ENCODE peak calls at places on chromosomes 3 and 15, in four cellular contexts. B, G, P and V are unnamed samples. For H3K4me1, the result is how much of the 10 kb centered on the place peaks cover.

GRCh38 chr3:13188975-13189374 is 115.7 kb upstream of the IQSEC1 start:
- DNase-seq in B (no peak), G (no peak), P (no peak), V (no peak)

GRCh38 chr3:43499256-43499655 is 122.6 kb downstream of the ANO10 start:
- DNase-seq in B (no peak), G (no peak), P (no peak), V (peak)

GRCh38 chr15:76206325-76206976 is 104.8 kb downstream of the ETFA start:
- DNase-seq in B (no peak), G (no peak), P (no peak), V (peak)

GRCh38 chr3:43012189-43012588 is 33.1 kb downstream of the GASK1A start:
- DNase-seq in B (no peak), G (no peak), P (no peak), V (no peak)

GRCh38 chr3:71724584-71725278 is 471 bp downstream of the EIF4E3 start:
- DNase-seq in B (peak), G (no peak), P (no peak), V (no peak)

GRCh38 chr3:80014576-80014975 is 246.8 kb upstream of the ROBO1 start:
- DNase-seq in B (no peak), G (no peak), P (no peak), V (no peak)

GRCh38 chr3:48361928-48362327 is 10.1 kb upstream of the FBXW12 start:
- DNase-seq in B (no peak), G (no peak), P (no peak), V (no peak)

GRCh38 chr3:62319570-62320243 is 53.6 kb downstream of the FEZF2 start:
- DNase-seq in B (no peak), G (no peak), P (no peak), V (no peak)

GRCh38 chr3:62193586-62194345 is 179.6 kb downstream of the FEZF2 start:
- DNase-seq in B (no peak), G (no peak), P (no peak), V (no peak)

GRCh38 chr3:81289676-81290075 is 471.8 kb downstream of the GBE1 start:
- DNase-seq in B (no peak), G (no peak), P (no peak), V (peak)

GRCh38 chr3:43692971-43693370 is 2.2 kb downstream of the ABHD5 start:
- DNase-seq in B (no peak), G (no peak), P (no peak), V (no peak)

GRCh38 chr3:176919836-176920760 is 277.2 kb downstream of the TBL1XR1 start:
- DNase-seq in B (no peak), G (peak), P (no peak), V (peak)

GRCh38 chr3:71087109-71088018 is 496.2 kb downstream of the FOXP1 start:
- DNase-seq in B (no peak), G (peak), P (no peak), V (peak)

GRCh38 chr3:26621891-26622633 is 510 bp upstream of the LRRC3B start:
- DNase-seq in B (no peak), G (no peak), P (no peak), V (no peak)

GRCh38 chr3:170387952-170388351 is 30.4 kb downstream of the SKIL start:
- DNase-seq in B (no peak), G (no peak), P (no peak), V (no peak)

GRCh38 chr15:64501396-64501716 is 41.0 kb downstream of the ZNF609 start:
- DNase-seq in B (no peak), G (no peak), P (no peak), V (no peak)

GRCh38 chr15:85702321-85703230 is 92.1 kb downstream of the KLHL25 start:
- DNase-seq in B (no peak), G (no peak), P (no peak), V (peak)

GRCh38 chr3:105755121-105755886 is 113.5 kb downstream of the CBLB start:
- DNase-seq in B (no peak), G (no peak), P (no peak), V (peak)

GRCh38 chr3:157523814-157524213 is 20.6 kb upstream of the VEPH1 start:
- DNase-seq in B (no peak), G (no peak), P (no peak), V (no peak)

GRCh38 chr3:96209703-96210102 is 604.7 kb upstream of the EPHA6 start:
- DNase-seq in B (no peak), G (no peak), P (no peak), V (no peak)

GRCh38 chr3:166484470-166484869 is 647.2 kb upstream of the BCHE start:
- DNase-seq in B (no peak), G (no peak), P (no peak), V (no peak)

GRCh38 chr15:66798426-66799061 is 96.5 kb downstream of the SMAD6 start:
- DNase-seq in B (no peak), G (no peak), P (no peak), V (peak)

GRCh38 chr15:101502572-101503295 is 13.2 kb upstream of the PCSK6 start:
- DNase-seq in B (no peak), G (no peak), P (no peak), V (no peak)

GRCh38 chr3:150699068-150699635 is 4.6 kb downstream of the ERICH6 start:
- DNase-seq in B (no peak), G (peak), P (no peak), V (peak)

GRCh38 chr3:47527952-47528718 is 14.6 kb upstream of the ELP6 start:
- DNase-seq in B (no peak), G (no peak), P (no peak), V (no peak)

GRCh38 chr15:89462198-89462912 is 34.0 kb downstream of the RHCG start:
- DNase-seq in B (no peak), G (peak), P (peak), V (no peak)

GRCh38 chr15:74209997-74210573 is 7.5 kb upstream of the STRA6 start:
- DNase-seq in B (no peak), G (no peak), P (no peak), V (peak)

GRCh38 chr3:123759311-123759710 is 124.8 kb downstream of the MYLK start:
- DNase-seq in B (no peak), G (no peak), P (no peak), V (no peak)
- H3K4me1 ChIP-seq in B (under half), G (half or more), P (under half), V (under half)

DNA sequence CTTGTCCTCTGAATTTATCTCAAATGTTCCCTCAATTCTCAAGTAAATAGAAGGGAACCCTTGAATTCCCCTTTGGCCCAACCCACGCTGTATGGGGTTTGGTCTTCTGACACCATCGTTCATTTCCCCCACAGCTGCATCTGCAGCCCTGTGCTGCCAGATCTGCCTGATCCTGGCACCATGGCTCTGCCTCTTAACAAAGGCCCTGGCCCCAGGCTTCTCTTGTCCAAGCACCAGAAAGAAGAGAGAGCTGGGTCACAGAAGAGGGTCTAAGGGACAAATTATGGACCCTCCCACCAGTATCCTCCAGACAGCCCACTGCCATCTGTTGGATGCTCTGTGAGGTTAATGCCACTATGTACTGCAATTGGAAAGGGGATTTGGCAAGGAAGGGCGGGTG is 1.8 kb downstream of the MAP1A start:
- DNase-seq in B (no peak), G (no peak), P (peak), V (no peak)
- TF ChIP-seq MYC in B (no peak), G (no peak), P (no peak), V (no peak)

DNA sequence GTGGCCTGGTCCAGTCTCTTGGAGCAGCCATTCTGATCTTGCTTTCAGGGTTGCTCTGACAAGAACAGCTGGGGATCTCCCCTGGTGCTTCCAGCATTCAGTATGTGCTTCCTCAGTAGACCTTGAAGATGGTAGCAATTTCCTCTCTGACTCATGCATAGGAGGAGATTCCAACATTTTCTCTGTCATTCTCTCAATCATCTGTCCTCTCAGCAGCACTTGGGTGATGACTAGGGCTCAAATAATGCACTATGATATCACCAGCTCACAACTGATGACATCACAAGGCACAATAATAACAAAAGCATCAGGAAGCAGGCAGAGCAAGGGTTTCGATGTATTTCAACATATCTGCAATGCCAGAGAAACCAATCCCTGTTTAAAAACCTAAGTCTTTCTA is 52.7 kb downstream of the NFKBIZ start:
- DNase-seq in B (peak), G (no peak), P (no peak), V (peak)
- TF ChIP-seq JUN in B (peak), G (no peak), P (no peak), V (peak)

GRCh38 chr15:40069178-40070165 is 30.5 kb upstream of the SRP14 start:
- DNase-seq in B (peak), G (peak), P (no peak), V (peak)

GRCh38 chr15:40067921-40068624 is 29.1 kb upstream of the SRP14 start:
- DNase-seq in B (no peak), G (no peak), P (no peak), V (no peak)

GRCh38 chr15:40072216-40072990 is 33.4 kb upstream of the SRP14 start:
- DNase-seq in B (no peak), G (no peak), P (no peak), V (peak)

GRCh38 chr15:40070608-40071218 is 31.7 kb upstream of the SRP14 start:
- DNase-seq in B (no peak), G (no peak), P (no peak), V (no peak)

GRCh38 chr15:40070166-40070557 is 31.2 kb upstream of the SRP14 start:
- DNase-seq in B (no peak), G (no peak), P (no peak), V (no peak)
- H3K4me1 ChIP-seq in B (under half), G (under half), P (under half), V (under half)

GRCh38 chr3:9746330-9746729 is 3.4 kb upstream of the OGG1 start:
- DNase-seq in B (no peak), G (no peak), P (no peak), V (peak)
- TF ChIP-seq MYC in B (no peak), G (no peak), P (no peak), V (no peak)

GRCh38 chr3:64715211-64715982 is 27.6 kb upstream of the ADAMTS9 start:
- DNase-seq in B (no peak), G (no peak), P (no peak), V (no peak)
- TF ChIP-seq JUN in B (no peak), G (no peak), P (no peak), V (no peak)

GRCh38 chr3:196514913-196515621 is at the start of gene SMCO1:
- DNase-seq in B (no peak), G (no peak), P (no peak), V (no peak)
- H3K4me1 ChIP-seq in B (under half), G (under half), P (half or more), V (under half)